ENCODE peak calls at places on chromosomes 11 and 22, in nine cellular contexts. B is colonic mucosa; N is fibroblast of lung; H is hepatocyte; W is GM23248; G is AG04450; X is left ventricle myocardium inferior; P is CD8-positive, alpha-beta memory T cell; D is kidney. J is an unnamed sample. For H3K9me3, the result is how much of the 10 kb centered on the place peaks cover.

GRCh38 chr11:35151896-35152295 is 12.9 kb downstream of the CD44 start:
- DNase-seq in P (no peak), H (no peak), X (no peak), D (no peak), B (no peak), N (no peak), W (peak), G (no peak), J (no peak)

GRCh38 chr11:117900720-117901440 is 24.4 kb upstream of the FXYD6 start:
- DNase-seq in W (no peak), G (no peak), H (no peak), D (no peak), N (no peak), P (no peak), B (no peak), X (no peak), J (no peak)

GRCh38 chr22:30695871-30696655 is 1.4 kb downstream of the OSBP2 start:
- DNase-seq in B (no peak), X (no peak), W (no peak), D (no peak), G (no peak), P (no peak), N (no peak), H (no peak), J (no peak)

GRCh38 chr11:117426297-117426685 is 98.6 kb downstream of the CEP164 start:
- DNase-seq in N (peak), H (peak), W (peak), P (peak), D (peak), G (no peak), B (peak), X (peak), J (peak)

GRCh38 chr11:93529707-93530467 is 13.3 kb downstream of the SMCO4 start:
- DNase-seq in P (no peak), B (no peak), N (no peak), D (no peak), G (no peak), W (peak), X (no peak), H (peak), J (no peak)

GRCh38 chr22:36870250-36870649 is 9.4 kb downstream of the NCF4 start:
- DNase-seq in D (peak), G (no peak), B (no peak), N (no peak), H (no peak), X (no peak), W (no peak), P (no peak), J (no peak)

GRCh38 chr11:102760355-102761035 is 19.9 kb downstream of the MMP10 start:
- DNase-seq in G (peak), D (no peak), W (peak), B (no peak), H (peak), P (no peak), X (no peak), N (peak), J (no peak)

GRCh38 chr11:66281001-66281400 is 3.0 kb downstream of the CNIH2 start:
- DNase-seq in N (no peak), H (no peak), P (no peak), B (no peak), G (no peak), X (no peak), D (no peak), W (peak), J (no peak)

GRCh38 chr22:20577045-20577444 is 69.6 kb downstream of the MED15 start:
- DNase-seq in G (no peak), W (no peak), D (no peak), N (no peak), B (no peak), P (no peak), H (no peak), X (peak), J (no peak)

GRCh38 chr22:36442506-36443197 is 38.8 kb downstream of the TXN2 start:
- DNase-seq in W (no peak), G (no peak), D (no peak), N (no peak), P (no peak), X (no peak), H (peak), B (peak), J (no peak)

GRCh38 chr11:46918087-46918751 is at the start of gene LRP4:
- DNase-seq in G (no peak), X (peak), B (peak), P (peak), H (peak), W (peak), N (peak), D (peak), J (peak)

GRCh38 chr11:93765551-93765950 is 18.5 kb upstream of the MED17 start:
- DNase-seq in W (no peak), H (no peak), P (no peak), N (no peak), B (no peak), X (no peak), D (no peak), G (no peak), J (no peak)

GRCh38 chr11:87871071-87871470 is 304.2 kb downstream of the RAB38 start:
- DNase-seq in D (no peak), H (no peak), G (no peak), B (no peak), X (no peak), P (no peak), W (no peak), N (no peak), J (no peak)

GRCh38 chr11:8717876-8718753 is 35.5 kb downstream of the RPL27A start:
- DNase-seq in W (peak), D (peak), G (peak), H (peak), X (peak), N (peak), B (no peak), P (no peak), J (no peak)

GRCh38 chr22:37018815-37019308 is 385 bp downstream of the TST start:
- DNase-seq in H (peak), G (no peak), X (peak), D (peak), N (peak), W (peak), B (peak), P (no peak), J (peak)

GRCh38 chr11:120135838-120136237 is 2.1 kb downstream of the TRIM29 start:
- DNase-seq in N (no peak), W (no peak), G (no peak), P (no peak), B (peak), H (no peak), D (no peak), X (no peak), J (no peak)

GRCh38 chr11:45859661-45860140 is 12.4 kb downstream of the CRY2 start:
- DNase-seq in N (peak), D (peak), H (peak), X (peak), B (peak), G (peak), W (peak), P (no peak), J (no peak)

GRCh38 chr11:9992306-9992705 is 301.7 kb downstream of the SBF2 start:
- DNase-seq in P (no peak), X (no peak), B (no peak), G (no peak), W (peak), H (no peak), D (no peak), N (no peak), J (no peak)

GRCh38 chr11:910044-910588 is 494 bp downstream of the CHID1 start:
- DNase-seq in G (no peak), D (no peak), X (no peak), B (no peak), N (no peak), H (no peak), P (peak), W (no peak), J (no peak)

GRCh38 chr11:84899740-84900139 is 727.4 kb downstream of the DLG2 start:
- DNase-seq in G (no peak), N (no peak), H (no peak), B (no peak), W (peak), D (no peak), X (no peak), P (no peak), J (peak)

GRCh38 chr11:131203041-131203440 is 167.4 kb upstream of the NTM start:
- DNase-seq in B (no peak), N (no peak), D (no peak), G (no peak), W (no peak), X (no peak), H (no peak), P (no peak), J (no peak)

GRCh38 chr11:70066628-70067027 is 11.5 kb upstream of the ANO1 start:
- DNase-seq in G (no peak), X (no peak), H (no peak), W (no peak), B (peak), P (no peak), N (no peak), D (no peak), J (no peak)

GRCh38 chr11:82960000-82960778 is 58.7 kb downstream of the DDIAS start:
- DNase-seq in N (no peak), W (no peak), D (no peak), G (no peak), H (no peak), X (no peak), P (no peak), B (no peak), J (no peak)

GRCh38 chr11:126392638-126393023 is 37.1 kb downstream of the ST3GAL4 start:
- DNase-seq in D (no peak), P (no peak), G (no peak), X (no peak), W (no peak), B (no peak), N (no peak), H (no peak), J (no peak)

GRCh38 chr11:130159657-130160459 is at the start of gene ST14:
- DNase-seq in B (peak), P (no peak), N (no peak), G (no peak), X (no peak), H (peak), W (peak), D (peak), J (no peak)

GRCh38 chr11:63938481-63939350 is at the start of gene NAA40:
- DNase-seq in N (peak), G (peak), D (peak), P (peak), W (peak), H (peak), X (peak), B (peak), J (peak)

GRCh38 chr11:124174001-124174400 is 9.1 kb upstream of the OR10D3 start:
- DNase-seq in W (peak), X (no peak), G (peak), B (no peak), H (peak), N (peak), D (no peak), P (no peak), J (no peak)

GRCh38 chr11:106925245-106925644 is 93.0 kb downstream of the GUCY1A2 start:
- DNase-seq in H (no peak), G (no peak), N (peak), D (no peak), P (no peak), B (no peak), X (no peak), W (peak), J (no peak)

GRCh38 chr22:44758354-44758969 is 6.1 kb downstream of the ARHGAP8 start:
- DNase-seq in X (no peak), D (no peak), G (no peak), W (peak), B (peak), N (peak), P (no peak), H (peak), J (no peak)

GRCh38 chr22:19779011-19779421 is 18.4 kb downstream of the TBX1 start:
- DNase-seq in W (no peak), D (peak), B (no peak), P (no peak), N (no peak), H (no peak), G (no peak), X (no peak), J (no peak)

GRCh38 chr11:1825039-1825740 is 9.6 kb upstream of the SYT8 start:
- DNase-seq in N (no peak), P (no peak), W (no peak), B (peak), H (peak), G (no peak), D (peak), X (peak), J (peak)

GRCh38 chr11:45982656-45983470 is 60.4 kb downstream of the LARGE2 start:
- DNase-seq in G (peak), H (peak), N (peak), W (peak), D (no peak), P (no peak), X (peak), B (no peak), J (peak)

GRCh38 chr22:27825174-27825573 is 23.6 kb upstream of the MN1 start:
- DNase-seq in G (no peak), B (no peak), W (no peak), N (no peak), D (no peak), P (no peak), H (no peak), X (no peak), J (peak)

GRCh38 chr11:100833276-100833675 is 146.2 kb downstream of the ARHGAP42 start:
- DNase-seq in P (no peak), B (no peak), D (no peak), N (no peak), H (no peak), X (no peak), W (peak), G (no peak), J (no peak)

GRCh38 chr11:3357994-3358676 is 20.8 kb downstream of the ZNF195 start:
- DNase-seq in H (no peak), D (no peak), P (no peak), W (no peak), X (no peak), G (no peak), N (no peak), B (no peak), J (no peak)
- H3K9me3 ChIP-seq in H (half or more), D (half or more), P (half or more), W (under half), X (half or more), G (half or more), N (under half), B (under half), J (under half)

GRCh38 chr22:48704335-48704734 is 1123.3 kb downstream of the BRD1 start:
- DNase-seq in P (no peak), N (no peak), W (no peak), H (no peak), X (peak), G (no peak), B (no peak), D (peak), J (no peak)
- H3K9me3 ChIP-seq in P (under half), N (under half), W (under half), H (under half), X (under half), G (half or more), B (under half), D (under half), J (under half)

GRCh38 chr11:55795256-55795655 is at the start of gene OR5D14:
- DNase-seq in H (no peak), P (no peak), D (no peak), N (no peak), B (no peak), X (no peak), W (no peak), G (no peak), J (no peak)
- H3K9me3 ChIP-seq in H (under half), P (under half), D (under half), N (under half), B (under half), X (under half), W (under half), G (under half), J (under half)

GRCh38 chr11:75655619-75656018 is 13.2 kb downstream of the MAP6 start:
- DNase-seq in G (no peak), H (no peak), B (no peak), X (no peak), P (no peak), N (no peak), W (no peak), D (no peak), J (no peak)

GRCh38 chr11:75652936-75653335 is 15.9 kb downstream of the MAP6 start:
- DNase-seq in X (no peak), N (no peak), H (no peak), G (no peak), W (peak), D (no peak), P (no peak), B (no peak), J (no peak)

GRCh38 chr11:75651218-75651617 is 17.6 kb downstream of the MAP6 start:
- DNase-seq in X (no peak), P (no peak), W (no peak), N (no peak), B (no peak), G (no peak), D (no peak), H (no peak), J (no peak)

GRCh38 chr11:75654314-75654713 is 14.5 kb downstream of the MAP6 start:
- DNase-seq in D (no peak), P (no peak), N (no peak), B (no peak), W (peak), G (no peak), H (no peak), X (no peak), J (no peak)

GRCh38 chr11:75653532-75653931 is 15.3 kb downstream of the MAP6 start:
- DNase-seq in W (no peak), P (no peak), G (no peak), N (no peak), D (no peak), X (no peak), B (no peak), H (no peak), J (no peak)
- H3K9me3 ChIP-seq in W (under half), P (under half), G (under half), N (under half), D (under half), X (under half), B (under half), H (under half), J (under half)

GRCh38 chr22:49137216-49137840 is 690.3 kb downstream of the BRD1 start:
- DNase-seq in G (no peak), W (no peak), P (no peak), X (no peak), H (no peak), N (no peak), B (no peak), D (no peak), J (no peak)
- H3K9me3 ChIP-seq in G (half or more), W (under half), P (under half), X (under half), H (under half), N (under half), B (under half), D (under half), J (under half)

DNA sequence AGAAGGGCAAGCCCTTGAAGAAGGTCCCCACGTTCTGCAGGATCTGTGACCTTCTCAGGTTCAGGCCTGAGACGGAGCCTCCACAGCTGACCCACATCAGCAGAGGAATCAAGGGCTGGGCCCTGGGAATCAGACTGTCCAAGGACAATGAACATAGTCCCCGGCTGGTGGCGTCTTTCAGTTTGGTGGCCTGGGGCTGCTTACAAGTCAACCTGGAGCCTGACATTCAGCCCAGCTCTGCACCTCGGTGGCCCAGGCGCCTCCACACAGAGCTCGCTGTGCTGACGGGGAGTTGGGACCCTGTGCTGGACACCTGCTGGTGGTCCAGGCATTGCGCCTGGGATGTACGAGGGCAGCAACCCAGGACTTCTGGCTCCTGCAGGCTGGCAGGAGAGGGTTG is 523.5 kb downstream of the TBC1D22A start:
- DNase-seq in D (peak), H (no peak), X (no peak), B (no peak), N (no peak), P (no peak), G (no peak), W (no peak), J (no peak)
- H3K9me3 ChIP-seq in D (under half), H (under half), X (under half), B (under half), N (under half), P (under half), G (under half), W (under half), J (under half)

DNA sequence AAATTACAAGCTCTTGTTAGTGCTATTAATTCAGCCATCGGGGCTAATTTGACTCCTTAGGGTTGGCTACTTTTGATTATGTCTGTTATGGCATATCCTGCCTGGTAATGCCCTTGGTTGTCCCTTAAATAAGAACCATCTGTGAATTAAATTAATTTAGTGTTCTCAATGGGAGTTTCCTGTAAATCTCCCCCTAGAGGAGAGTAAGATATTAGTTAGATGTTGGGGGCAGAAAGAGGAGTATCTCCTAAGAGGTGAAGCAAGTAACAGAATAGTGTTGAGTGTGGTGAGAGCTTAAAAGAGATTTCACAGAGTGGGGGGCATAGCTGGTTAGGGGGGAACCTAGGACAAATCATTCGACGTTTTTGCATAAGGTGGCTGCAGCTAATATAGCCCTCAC is 1126.9 kb downstream of the JRKL start:
- DNase-seq in B (no peak), H (no peak), G (no peak), X (no peak), N (no peak), D (no peak), P (no peak), W (no peak), J (no peak)
- H3K9me3 ChIP-seq in B (under half), H (under half), G (under half), X (under half), N (under half), D (under half), P (under half), W (under half), J (under half)

DNA sequence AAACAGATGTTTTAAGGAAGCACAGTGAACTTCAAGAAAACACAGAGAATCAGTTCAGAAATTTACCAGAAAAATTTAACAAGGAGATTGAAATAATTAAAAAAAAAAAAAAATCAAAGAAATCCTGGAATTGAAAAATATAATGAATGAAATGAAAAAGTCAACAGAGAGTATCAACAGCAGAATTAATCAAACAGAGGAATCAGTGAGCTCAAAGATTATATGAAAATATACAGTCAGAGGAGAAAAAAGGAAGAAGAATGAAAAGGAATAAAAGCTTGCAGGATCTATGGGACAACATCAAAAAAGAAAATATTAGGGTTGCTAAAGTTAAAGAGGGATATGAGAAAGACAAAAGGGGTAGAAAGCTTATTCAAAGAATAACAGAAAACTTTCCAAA is 82.3 kb downstream of the XRRA1 start:
- DNase-seq in X (no peak), B (no peak), P (no peak), W (no peak), G (no peak), D (no peak), H (no peak), N (no peak), J (no peak)
- H3K9me3 ChIP-seq in X (half or more), B (under half), P (under half), W (under half), G (under half), D (half or more), H (under half), N (under half), J (under half)

GRCh38 chr11:132610791-132611190 is 921.5 kb downstream of the OPCML start:
- DNase-seq in H (no peak), W (no peak), N (no peak), G (no peak), B (no peak), P (no peak), X (no peak), D (no peak), J (no peak)
- H3K9me3 ChIP-seq in H (under half), W (under half), N (under half), G (under half), B (under half), P (under half), X (under half), D (under half), J (under half)

GRCh38 chr11:114610984-114611944 is 15.7 kb upstream of the NXPE4 start:
- DNase-seq in W (peak), B (peak), D (no peak), G (no peak), P (no peak), H (peak), N (peak), X (no peak), J (no peak)
- H3K9me3 ChIP-seq in W (under half), B (under half), D (under half), G (under half), P (under half), H (under half), N (under half), X (under half), J (under half)